ENCODE peak calls at places on chromosomes 5 and 9, in eight cellular contexts. A is stomach, Z is HepG2, E is esophagus muscularis mucosa, H is breast epithelium, F is spleen, I is sigmoid colon, K is ovary. B is an unnamed sample.

GRCh38 chr5:143674469-143674786 is 137.5 kb upstream of the HMHB1 start:
- DNase-seq in A (no peak), Z (no peak), E (no peak), H (no peak), F (no peak), I (no peak), K (no peak), B (no peak)

GRCh38 chr5:68147659-68148058 is 67.9 kb upstream of the PIK3R1 start:
- DNase-seq in A (no peak), Z (no peak), E (no peak), H (no peak), F (no peak), I (no peak), K (no peak), B (no peak)

GRCh38 chr9:130072515-130073235 is 19.0 kb downstream of the GPR107 start:
- DNase-seq in A (no peak), Z (no peak), E (no peak), H (no peak), F (no peak), I (no peak), K (no peak), B (no peak)

GRCh38 chr5:78360674-78361225 is 333 bp downstream of the SCAMP1 start:
- DNase-seq in A (peak; percentile 68), Z (no peak), E (no peak), H (peak; percentile 41), F (peak; percentile 95), I (peak; percentile 75), K (peak; percentile 63), B (peak; percentile 32)

GRCh38 chr5:127229185-127229889 is 61.3 kb upstream of the MEGF10 start:
- DNase-seq in A (peak; percentile 61), Z (no peak), E (no peak), H (peak; percentile 40), F (peak; percentile 93), I (peak; percentile 78), K (peak; percentile 23), B (peak; percentile 46)

GRCh38 chr5:141488591-141489478 is at the start of gene PCDHGC5:
- DNase-seq in A (no peak), Z (no peak), E (no peak), H (no peak), F (no peak), I (no peak), K (no peak), B (no peak)

GRCh38 chr5:180180846-180181245 is 28.2 kb downstream of the RASGEF1C start:
- DNase-seq in A (no peak), Z (no peak), E (no peak), H (peak; percentile 14), F (peak; percentile 41), I (no peak), K (no peak), B (peak; percentile 66)

GRCh38 chr5:132829742-132830435 is 558 bp downstream of the SHROOM1 start:
- DNase-seq in A (peak; percentile 87), Z (peak; percentile 56), E (no peak), H (peak; percentile 67), F (peak; percentile 93), I (peak; percentile 85), K (peak; percentile 71), B (peak; percentile 58)

GRCh38 chr9:96218821-96219614 is 83.0 kb downstream of the HSD17B3 start:
- DNase-seq in A (no peak), Z (no peak), E (no peak), H (no peak), F (no peak), I (peak; percentile 64), K (peak; percentile 41), B (no peak)

GRCh38 chr9:83060557-83060956 is 2.4 kb downstream of the RASEF start:
- DNase-seq in A (peak; percentile 58), Z (no peak), E (no peak), H (no peak), F (no peak), I (no peak), K (no peak), B (no peak)

GRCh38 chr5:10352404-10353240 is 873 bp upstream of the MARCHF6 start:
- DNase-seq in A (no peak), Z (peak; percentile 23), E (no peak), H (no peak), F (no peak), I (no peak), K (no peak), B (no peak)

GRCh38 chr5:16659536-16659935 is 42.7 kb upstream of the RETREG1 start:
- DNase-seq in A (no peak), Z (no peak), E (no peak), H (no peak), F (no peak), I (no peak), K (no peak), B (no peak)

GRCh38 chr9:37156781-37157356 is 36.5 kb downstream of the ZCCHC7 start:
- DNase-seq in A (no peak), Z (no peak), E (no peak), H (no peak), F (no peak), I (no peak), K (no peak), B (no peak)

GRCh38 chr5:55051357-55051756 is 27.3 kb downstream of the GZMK start:
- DNase-seq in A (no peak), Z (no peak), E (no peak), H (no peak), F (no peak), I (no peak), K (no peak), B (no peak)

GRCh38 chr9:16191691-16192402 is 639.0 kb downstream of the CCDC171 start:
- DNase-seq in A (peak; percentile 79), Z (peak; percentile 2), E (peak; percentile 93), H (no peak), F (no peak), I (peak; percentile 89), K (peak; percentile 93), B (peak; percentile 94)

GRCh38 chr9:111662851-111663823 is 1.7 kb downstream of the GNG10 start:
- DNase-seq in A (no peak), Z (no peak), E (no peak), H (no peak), F (no peak), I (no peak), K (no peak), B (no peak)

GRCh38 chr5:67291066-67291465 is 94.5 kb upstream of the CD180 start:
- DNase-seq in A (no peak), Z (no peak), E (no peak), H (no peak), F (no peak), I (no peak), K (no peak), B (no peak)

GRCh38 chr9:136944519-136945332 is at the start of the genes C8G and FBXW5:
- DNase-seq in A (peak; percentile 95), Z (peak; percentile 87), E (peak; percentile 96), H (peak; percentile 84), F (peak; percentile 100), I (peak; percentile 97), K (peak; percentile 95), B (peak; percentile 98)

GRCh38 chr9:136942881-136943230 is 1.7 kb downstream of the FBXW5 start:
- DNase-seq in A (no peak), Z (no peak), E (no peak), H (no peak), F (no peak), I (no peak), K (no peak), B (no peak)

GRCh38 chr9:136943291-136944093 is 1.0 kb downstream of the FBXW5 start:
- DNase-seq in A (peak; percentile 50), Z (no peak), E (no peak), H (no peak), F (peak; percentile 92), I (peak; percentile 64), K (no peak), B (no peak)

GRCh38 chr9:136945333-136946227 is 537 bp downstream of the C8G start:
- DNase-seq in A (no peak), Z (peak; percentile 31), E (no peak), H (no peak), F (peak; percentile 87), I (peak; percentile 68), K (no peak), B (no peak)

DNA sequence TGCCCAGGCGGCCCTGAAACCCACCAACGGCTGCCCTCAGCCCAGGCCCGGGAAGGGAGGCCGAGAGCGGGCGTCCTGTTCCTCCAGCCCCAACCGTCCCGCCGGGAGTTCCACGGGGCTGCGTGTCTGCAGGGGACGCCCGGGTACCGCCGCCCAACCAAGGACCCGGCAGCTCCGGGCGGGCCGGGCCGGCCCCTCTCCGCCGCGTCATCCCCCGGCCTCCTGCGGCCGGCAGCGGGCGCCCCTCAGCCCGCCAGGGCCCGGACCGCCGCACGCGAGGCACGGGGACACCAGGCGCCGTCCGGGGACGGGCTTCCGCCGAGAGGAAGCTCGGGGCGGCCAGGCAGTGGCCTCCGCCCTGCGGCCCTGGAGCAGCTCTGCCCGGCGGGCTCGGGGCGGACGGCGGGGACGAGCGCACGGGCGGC is 432 bp downstream of the FBXW5 start:
- DNase-seq in A (peak; percentile 49), Z (no peak), E (no peak), H (no peak), F (no peak), I (peak; percentile 74), K (no peak), B (no peak)
- TF ChIP-seq CTCF in A (no peak), Z (no peak), E (no peak), H (no peak), F (no peak), I (no peak), K (no peak), B (no peak)

GRCh38 chr9:35116539-35116897 is 856 bp upstream of the ATOSB start:
- DNase-seq in A (no peak), Z (no peak), E (no peak), H (no peak), F (no peak), I (no peak), K (no peak), B (no peak)

GRCh38 chr9:35115680-35116538 is at the start of gene ATOSB:
- DNase-seq in A (peak; percentile 97), Z (peak; percentile 90), E (peak; percentile 99), H (peak; percentile 97), F (peak; percentile 99), I (peak; percentile 98), K (peak; percentile 96), B (peak; percentile 99)

GRCh38 chr9:35114113-35114847 is 1.4 kb downstream of the ATOSB start:
- DNase-seq in A (peak; percentile 64), Z (peak; percentile 31), E (peak; percentile 95), H (peak; percentile 67), F (peak; percentile 91), I (peak; percentile 93), K (peak; percentile 64), B (peak; percentile 93)

GRCh38 chr9:35116898-35117551 is 1.4 kb upstream of the ATOSB start:
- DNase-seq in A (peak; percentile 92), Z (peak; percentile 86), E (peak; percentile 96), H (peak; percentile 90), F (peak; percentile 96), I (peak; percentile 97), K (peak; percentile 91), B (peak; percentile 92)

GRCh38 chr9:35114921-35115341 is 731 bp downstream of the ATOSB start:
- DNase-seq in A (peak; percentile 42), Z (no peak), E (no peak), H (peak; percentile 44), F (peak; percentile 91), I (peak; percentile 82), K (peak; percentile 60), B (peak; percentile 73)
- TF ChIP-seq POLR2A in A (no peak), Z (no peak), E (no peak), H (no peak), F (no peak), I (no peak), K (no peak), B (no peak)

GRCh38 chr9:79134654-79135053 is 437.1 kb upstream of the TLE4 start:
- DNase-seq in A (no peak), Z (no peak), E (no peak), H (no peak), F (no peak), I (no peak), K (no peak), B (no peak)
- TF ChIP-seq CTCF in A (no peak), Z (no peak), E (no peak), H (no peak), F (no peak), I (no peak), K (no peak), B (no peak)

GRCh38 chr9:131393622-131394463 is at the start of gene PRRC2B:
- DNase-seq in A (peak; percentile 89), Z (peak; percentile 67), E (no peak), H (peak; percentile 70), F (peak; percentile 97), I (peak; percentile 93), K (peak; percentile 89), B (peak; percentile 96)
- TF ChIP-seq POLR2A in A (no peak), Z (peak; percentile 57), E (no peak), H (no peak), F (no peak), I (no peak), K (peak; percentile 55), B (no peak)

B was measured in lower leg skin.